ENCODE peak calls at places on chromosome X, in five cellular contexts. R is prostate gland, V is cardiac fibroblast, J is NCI-H2081 treated with DMSO at 0.1 percent for 48 hours, S is adrenal gland. O is an unnamed sample.

GRCh38 chrX:41827886-41828285 is 95.5 kb downstream of the CASK start:
- DNase-seq in S (no peak), J (no peak), R (no peak), V (peak; percentile 9), O (no peak)

GRCh38 chrX:122866527-122866926 is 317.6 kb upstream of the GRIA3 start:
- DNase-seq in S (no peak), R (no peak), J (no peak), V (peak; percentile 93), O (no peak)

GRCh38 chrX:30973784-30974427 is 84.9 kb upstream of the TAB3 start:
- DNase-seq in J (no peak), V (no peak), R (no peak), S (no peak), O (no peak)

GRCh38 chrX:10079155-10079711 is 77.5 kb upstream of the CLCN4 start:
- DNase-seq in R (peak; percentile 19), V (no peak), S (no peak), J (no peak), O (no peak)

GRCh38 chrX:82163701-82164100 is 961.8 kb downstream of the SH3BGRL start:
- DNase-seq in V (no peak), R (no peak), J (no peak), S (no peak), O (no peak)

GRCh38 chrX:21655901-21656586 is 2.1 kb downstream of the KLHL34 start:
- DNase-seq in J (no peak), R (no peak), S (no peak), V (no peak), O (no peak)

GRCh38 chrX:106220177-106220576 is 52.1 kb downstream of the PWWP3B start:
- DNase-seq in V (no peak), R (no peak), J (no peak), S (no peak), O (no peak)

GRCh38 chrX:24148118-24148517 is 1.4 kb upstream of the ZFX start:
- DNase-seq in V (no peak), R (no peak), S (no peak), J (no peak), O (no peak)

GRCh38 chrX:39484669-39485068 is 613.1 kb downstream of the BCOR start:
- DNase-seq in R (no peak), S (no peak), J (no peak), V (no peak), O (no peak)

GRCh38 chrX:17944833-17945497 is 83.9 kb upstream of the RAI2 start:
- DNase-seq in J (no peak), S (no peak), V (peak; percentile 3), R (peak; percentile 4), O (no peak)